ENCODE peak calls at places on chromosome 13, in seven cellular contexts. Z is AG04450, X is type B pancreatic cell, I is endothelial cell, B is astrocyte of the cerebellum, Y is AG09309, K is osteocyte. H is an unnamed sample.

GRCh38 chr13:24264976-24265375 is 44.4 kb upstream of the C1QTNF9 start:
- DNase-seq in Z (no peak), B (no peak), X (no peak), Y (no peak), K (peak), I (no peak), H (no peak)

GRCh38 chr13:79803939-79804487 is 323.1 kb downstream of the NDFIP2 start:
- DNase-seq in K (no peak), X (no peak), Z (no peak), I (no peak), B (no peak), Y (no peak), H (no peak)

GRCh38 chr13:75685239-75685697 is 49.1 kb downstream of the LMO7 start:
- DNase-seq in Y (peak), X (no peak), I (no peak), Z (peak), K (no peak), B (peak), H (peak)

GRCh38 chr13:97211357-97211756 is 10.8 kb upstream of the MBNL2 start:
- DNase-seq in I (no peak), Y (no peak), X (no peak), Z (no peak), K (no peak), B (no peak), H (no peak)

GRCh38 chr13:95603887-95604533 is 40.5 kb downstream of the DZIP1 start:
- DNase-seq in Y (no peak), Z (no peak), I (no peak), K (no peak), X (no peak), B (peak), H (no peak)

GRCh38 chr13:91185294-91185863 is 162.1 kb upstream of the MIR17HG start:
- DNase-seq in Z (no peak), K (no peak), I (no peak), B (peak), Y (no peak), X (no peak), H (no peak)

GRCh38 chr13:42865703-42866102 is 84.3 kb downstream of the FAM216B start:
- DNase-seq in X (no peak), I (no peak), B (no peak), Z (no peak), K (no peak), Y (no peak), H (no peak)

GRCh38 chr13:107124129-107124718 is 556.3 kb upstream of the ARGLU1 start:
- DNase-seq in X (no peak), B (peak), Y (no peak), Z (no peak), K (no peak), I (no peak), H (no peak)

GRCh38 chr13:49869514-49869913 is 66.6 kb downstream of the SPRYD7 start:
- DNase-seq in B (no peak), I (peak), Y (no peak), X (no peak), Z (no peak), K (no peak), H (no peak)

GRCh38 chr13:89726690-89727435 is 1620.6 kb upstream of the MIR17HG start:
- DNase-seq in I (no peak), X (no peak), Z (peak), B (peak), Y (no peak), K (no peak), H (no peak)

GRCh38 chr13:20489185-20489820 is 36.4 kb downstream of the CRYL1 start:
- DNase-seq in I (no peak), X (no peak), K (no peak), Z (no peak), Y (no peak), B (no peak), H (no peak)
- TF ChIP-seq CTCF in I (no peak), X (no peak), K (no peak), Z (no peak), Y (peak), B (no peak), H (no peak)

DNA sequence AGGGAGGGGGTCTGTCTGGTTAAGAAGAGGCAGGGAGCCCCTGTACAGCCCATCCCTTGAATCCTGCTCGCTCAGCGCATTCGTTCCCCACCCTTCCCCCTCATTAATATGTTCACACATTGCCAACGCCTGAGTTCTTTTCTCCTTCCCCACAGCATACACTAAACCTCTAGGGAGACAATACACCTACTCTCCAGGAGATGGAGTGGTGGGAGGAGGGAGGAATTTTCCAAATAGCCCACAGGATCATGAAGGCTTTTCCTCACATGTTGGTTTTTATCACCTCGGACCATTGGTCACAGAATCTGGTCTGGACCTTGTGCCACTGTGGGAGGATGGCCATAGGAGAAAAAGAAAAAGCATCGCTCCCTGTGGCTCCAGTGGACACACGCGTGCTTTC is 294.9 kb downstream of the SHISA2 start:
- DNase-seq in Y (no peak), Z (no peak), X (no peak), B (no peak), K (no peak), I (no peak), H (no peak)
- TF ChIP-seq CTCF in Y (no peak), Z (no peak), X (peak), B (peak), K (peak), I (no peak), H (no peak)

DNA sequence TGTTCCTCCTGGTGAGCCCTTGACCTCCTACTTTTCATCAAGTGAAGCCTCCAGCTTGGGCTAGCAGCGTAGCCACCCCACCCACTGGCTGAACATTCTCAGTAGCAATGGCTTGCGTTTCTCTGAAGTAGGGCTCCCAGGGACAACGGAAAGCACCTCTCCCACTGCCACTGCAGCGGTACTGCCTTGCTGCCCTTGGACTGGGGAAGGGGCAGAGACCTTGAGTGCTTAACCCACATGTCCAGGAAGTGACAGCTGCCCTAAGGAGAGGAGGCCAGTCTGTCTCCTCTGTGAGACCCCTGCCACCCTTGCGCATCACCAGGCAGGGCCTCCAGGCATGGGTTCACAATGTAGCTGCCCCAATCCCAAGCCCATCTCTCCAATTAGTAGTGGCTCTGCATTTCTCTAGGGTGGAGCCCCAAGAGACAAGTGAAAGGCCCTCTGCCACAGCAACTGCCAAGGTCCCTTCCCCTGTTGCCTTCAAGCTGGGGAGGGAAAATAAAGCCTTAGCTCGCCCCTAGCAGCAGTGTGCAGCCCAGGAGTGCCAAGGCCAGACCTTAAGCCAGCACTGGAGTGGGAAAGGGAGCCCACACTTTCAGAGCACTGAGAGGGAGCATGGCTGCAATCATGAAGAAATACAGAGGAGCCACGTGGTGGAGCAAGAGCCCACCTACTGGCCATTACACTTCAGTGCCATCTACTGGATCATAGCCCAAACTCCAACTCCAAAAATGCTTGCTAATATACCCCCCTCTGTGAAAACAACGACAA is 175.9 kb upstream of the TRPC4 start:
- DNase-seq in I (peak), Z (no peak), X (no peak), Y (no peak), K (no peak), B (peak), H (no peak)
- TF ChIP-seq CTCF in I (peak), Z (peak), X (peak), Y (peak), K (peak), B (peak), H (peak)

GRCh38 chr13:26709461-26709860 is 51.1 kb downstream of the GPR12 start:
- DNase-seq in Z (no peak), X (peak), K (no peak), Y (no peak), B (no peak), I (no peak), H (no peak)

GRCh38 chr13:26708007-26708297 is 52.6 kb downstream of the GPR12 start:
- DNase-seq in B (no peak), K (no peak), Y (no peak), I (no peak), Z (no peak), X (no peak), H (no peak)

GRCh38 chr13:26710166-26710565 is 50.4 kb downstream of the GPR12 start:
- DNase-seq in I (no peak), X (peak), B (no peak), Z (no peak), K (peak), Y (no peak), H (no peak)

GRCh38 chr13:26707122-26708006 is 53.2 kb downstream of the GPR12 start:
- DNase-seq in Z (peak), I (peak), K (no peak), B (peak), Y (peak), X (no peak), H (no peak)

DNA sequence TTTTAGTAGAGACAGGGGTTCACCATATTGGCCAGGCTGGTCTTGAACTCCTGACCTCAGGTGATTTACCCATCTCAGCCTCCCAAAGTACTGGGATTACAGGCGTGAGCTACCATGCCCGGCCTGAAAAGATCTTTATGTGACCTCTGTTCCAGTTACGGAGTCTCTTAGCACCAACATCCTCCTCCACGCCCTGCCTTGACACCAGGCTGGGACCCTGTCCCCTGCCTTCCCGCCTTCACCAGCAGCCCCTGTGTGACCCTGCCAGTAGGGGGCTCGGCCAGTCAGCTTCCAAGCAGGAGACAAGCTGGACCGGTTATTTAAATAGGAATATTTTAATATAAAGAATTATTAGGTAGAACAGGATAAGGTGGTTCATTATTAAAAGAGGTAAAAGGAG is 54.2 kb downstream of the GPR12 start:
- DNase-seq in I (peak), K (peak), Z (no peak), Y (no peak), B (no peak), X (no peak), H (no peak)
- TF ChIP-seq CTCF in I (no peak), K (no peak), Z (no peak), Y (no peak), B (no peak), X (peak), H (no peak)